ENCODE peak calls at places on chromosomes 12 and 14, in six cellular contexts. One of them, this sample, is unnamed.
A peak's percentile ranks its signal among the peaks of the same experiment; 100 is the strongest.

GRCh38 chr14:74394549-74394948 is 31.5 kb downstream of the SYNDIG1L start:
- DNase-seq in endothelial cell of umbilical vein: no peak
- DNase-seq in GM12878: no peak
- DNase-seq in A549: no peak
- DNase-seq in HepG2: no peak
- DNase-seq in K562: no peak
- DNase-seq in this sample: no peak

GRCh38 chr14:104321151-104322130 is 183.1 kb downstream of the KIF26A start:
- DNase-seq in K562: no peak
- DNase-seq in HepG2: no peak
- DNase-seq in A549: no peak
- DNase-seq in endothelial cell of umbilical vein: no peak
- DNase-seq in GM12878: no peak
- DNase-seq in this sample: no peak

GRCh38 chr14:51564460-51564859 is 87.2 kb upstream of the FRMD6 start:
- DNase-seq in HepG2: no peak
- DNase-seq in A549: no peak
- DNase-seq in K562: no peak
- DNase-seq in GM12878: no peak
- DNase-seq in endothelial cell of umbilical vein: no peak
- DNase-seq in this sample: no peak

GRCh38 chr12:52233462-52234141 is 559 bp downstream of the KRT7 start:
- DNase-seq in endothelial cell of umbilical vein: no peak
- DNase-seq in A549: peak; percentile 54
- DNase-seq in K562: no peak
- DNase-seq in HepG2: no peak
- DNase-seq in GM12878: no peak
- DNase-seq in this sample: no peak

GRCh38 chr14:24556756-24557155 is 19.3 kb downstream of the CTSG start:
- DNase-seq in endothelial cell of umbilical vein: no peak
- DNase-seq in HepG2: no peak
- DNase-seq in K562: no peak
- DNase-seq in GM12878: no peak
- DNase-seq in A549: no peak
- DNase-seq in this sample: no peak

GRCh38 chr12:117363953-117364486 is 2.6 kb upstream of the NOS1 start:
- DNase-seq in HepG2: no peak
- DNase-seq in K562: no peak
- DNase-seq in endothelial cell of umbilical vein: no peak
- DNase-seq in GM12878: no peak
- DNase-seq in A549: peak; percentile 49
- DNase-seq in this sample: no peak

GRCh38 chr14:99441157-99441870 is 39.3 kb downstream of the SETD3 start:
- DNase-seq in GM12878: no peak
- DNase-seq in endothelial cell of umbilical vein: no peak
- DNase-seq in A549: peak; percentile 25
- DNase-seq in HepG2: peak; percentile 18
- DNase-seq in K562: no peak
- DNase-seq in this sample: peak; percentile 6

GRCh38 chr12:67137256-67137655 is 131.9 kb upstream of the CAND1 start:
- DNase-seq in HepG2: no peak
- DNase-seq in A549: no peak
- DNase-seq in GM12878: no peak
- DNase-seq in K562: no peak
- DNase-seq in endothelial cell of umbilical vein: no peak
- DNase-seq in this sample: no peak

GRCh38 chr12:93361159-93361919 is 16.4 kb upstream of the NUDT4 start:
- DNase-seq in endothelial cell of umbilical vein: no peak
- DNase-seq in GM12878: no peak
- DNase-seq in K562: no peak
- DNase-seq in HepG2: no peak
- DNase-seq in A549: no peak
- DNase-seq in this sample: no peak

GRCh38 chr12:11705010-11705409 is 55.5 kb downstream of the ETV6 start:
- DNase-seq in K562: no peak
- DNase-seq in A549: peak; percentile 54
- DNase-seq in HepG2: peak; percentile 69
- DNase-seq in endothelial cell of umbilical vein: peak; percentile 57
- DNase-seq in GM12878: no peak
- DNase-seq in this sample: peak; percentile 27

GRCh38 chr14:57492859-57493258 is 798 bp downstream of the CCDC198 start:
- DNase-seq in HepG2: peak; percentile 22
- DNase-seq in endothelial cell of umbilical vein: no peak
- DNase-seq in K562: no peak
- DNase-seq in GM12878: no peak
- DNase-seq in A549: peak; percentile 37
- DNase-seq in this sample: no peak

GRCh38 chr12:5417500-5417899 is 14.4 kb upstream of the NTF3 start:
- DNase-seq in K562: no peak
- DNase-seq in A549: no peak
- DNase-seq in HepG2: no peak
- DNase-seq in GM12878: no peak
- DNase-seq in endothelial cell of umbilical vein: no peak
- DNase-seq in this sample: no peak

GRCh38 chr14:81955123-81955522 is 421.5 kb upstream of the SEL1L start:
- DNase-seq in A549: no peak
- DNase-seq in endothelial cell of umbilical vein: no peak
- DNase-seq in GM12878: no peak
- DNase-seq in K562: no peak
- DNase-seq in HepG2: no peak
- DNase-seq in this sample: no peak

GRCh38 chr12:108846320-108846719 is 11.1 kb downstream of the SSH1 start:
- DNase-seq in A549: no peak
- DNase-seq in HepG2: no peak
- DNase-seq in GM12878: no peak
- DNase-seq in endothelial cell of umbilical vein: no peak
- DNase-seq in K562: no peak
- DNase-seq in this sample: peak; percentile 58

GRCh38 chr12:127389923-127390322 is 877.0 kb upstream of the TMEM132C start:
- DNase-seq in endothelial cell of umbilical vein: no peak
- DNase-seq in K562: no peak
- DNase-seq in HepG2: peak; percentile 3
- DNase-seq in GM12878: no peak
- DNase-seq in A549: peak; percentile 6
- DNase-seq in this sample: peak; percentile 19

GRCh38 chr12:15562263-15562662 is 226.9 kb downstream of the EPS8 start:
- DNase-seq in GM12878: no peak
- DNase-seq in A549: no peak
- DNase-seq in K562: no peak
- DNase-seq in endothelial cell of umbilical vein: no peak
- DNase-seq in HepG2: no peak
- DNase-seq in this sample: no peak

GRCh38 chr12:132393245-132393795 is 63.9 kb upstream of the GALNT9 start:
- DNase-seq in K562: peak; percentile 63
- DNase-seq in HepG2: peak; percentile 20
- DNase-seq in A549: peak; percentile 83
- DNase-seq in GM12878: no peak
- DNase-seq in endothelial cell of umbilical vein: no peak
- DNase-seq in this sample: no peak

GRCh38 chr14:68065322-68065721 is 245.7 kb downstream of the RAD51B start:
- DNase-seq in K562: no peak
- DNase-seq in HepG2: no peak
- DNase-seq in GM12878: no peak
- DNase-seq in A549: no peak
- DNase-seq in endothelial cell of umbilical vein: no peak
- DNase-seq in this sample: no peak

GRCh38 chr14:24398298-24398942 is 383 bp upstream of the NYNRIN start:
- DNase-seq in K562: no peak
- DNase-seq in endothelial cell of umbilical vein: peak; percentile 49
- DNase-seq in HepG2: no peak
- DNase-seq in A549: no peak
- DNase-seq in GM12878: no peak
- DNase-seq in this sample: no peak

GRCh38 chr12:2053675-2054070 is 886 bp downstream of the CACNA1C start:
- DNase-seq in GM12878: no peak
- DNase-seq in HepG2: no peak
- DNase-seq in A549: no peak
- DNase-seq in K562: no peak
- DNase-seq in endothelial cell of umbilical vein: no peak
- DNase-seq in this sample: no peak

GRCh38 chr12:153080-153746 is 60.7 kb downstream of the SLC6A12 start:
- DNase-seq in endothelial cell of umbilical vein: peak; percentile 29
- DNase-seq in HepG2: peak; percentile 75
- DNase-seq in GM12878: no peak
- DNase-seq in A549: peak; percentile 79
- DNase-seq in K562: peak; percentile 80
- DNase-seq in this sample: peak; percentile 78

GRCh38 chr14:106518054-106518943 is 991.9 kb downstream of the TMEM121 start:
- DNase-seq in endothelial cell of umbilical vein: no peak
- DNase-seq in K562: no peak
- DNase-seq in GM12878: no peak
- DNase-seq in A549: peak; percentile 2
- DNase-seq in HepG2: no peak
- DNase-seq in this sample: peak; percentile 71

GRCh38 chr12:53820503-53820902 is 68.7 kb upstream of the CISTR start:
- DNase-seq in GM12878: no peak
- DNase-seq in K562: no peak
- DNase-seq in endothelial cell of umbilical vein: no peak
- DNase-seq in HepG2: no peak
- DNase-seq in A549: peak; percentile 51
- DNase-seq in this sample: peak; percentile 9

GRCh38 chr12:49346659-49347306 is at the start of gene DNAJC22:
- DNase-seq in endothelial cell of umbilical vein: no peak
- DNase-seq in HepG2: no peak
- DNase-seq in K562: peak; percentile 62
- DNase-seq in A549: peak; percentile 37
- DNase-seq in GM12878: no peak
- DNase-seq in this sample: peak; percentile 62

GRCh38 chr14:84458881-84459280 is 1071.1 kb upstream of the FLRT2 start:
- DNase-seq in A549: no peak
- DNase-seq in GM12878: no peak
- DNase-seq in K562: no peak
- DNase-seq in HepG2: no peak
- DNase-seq in endothelial cell of umbilical vein: no peak
- DNase-seq in this sample: no peak

GRCh38 chr12:45705404-45705803 is 24.1 kb upstream of the ARID2 start:
- DNase-seq in K562: no peak
- DNase-seq in GM12878: no peak
- DNase-seq in A549: no peak
- DNase-seq in endothelial cell of umbilical vein: no peak
- DNase-seq in HepG2: no peak
- DNase-seq in this sample: no peak

GRCh38 chr12:92257261-92257660 is 111.6 kb upstream of the BTG1 start:
- DNase-seq in K562: no peak
- DNase-seq in GM12878: no peak
- DNase-seq in endothelial cell of umbilical vein: no peak
- DNase-seq in HepG2: no peak
- DNase-seq in A549: no peak
- DNase-seq in this sample: no peak

GRCh38 chr12:56261503-56262230 is 3.5 kb upstream of the ANKRD52 start:
- DNase-seq in endothelial cell of umbilical vein: no peak
- DNase-seq in GM12878: no peak
- DNase-seq in HepG2: no peak
- DNase-seq in K562: no peak
- DNase-seq in A549: peak; percentile 95
- DNase-seq in this sample: no peak
- TF ChIP-seq MAX in endothelial cell of umbilical vein: no peak
- TF ChIP-seq MAX in GM12878: no peak
- TF ChIP-seq MAX in HepG2: no peak
- TF ChIP-seq MAX in K562: no peak
- TF ChIP-seq MAX in A549: peak; percentile 69
- TF ChIP-seq MAX in this sample: no peak

DNA sequence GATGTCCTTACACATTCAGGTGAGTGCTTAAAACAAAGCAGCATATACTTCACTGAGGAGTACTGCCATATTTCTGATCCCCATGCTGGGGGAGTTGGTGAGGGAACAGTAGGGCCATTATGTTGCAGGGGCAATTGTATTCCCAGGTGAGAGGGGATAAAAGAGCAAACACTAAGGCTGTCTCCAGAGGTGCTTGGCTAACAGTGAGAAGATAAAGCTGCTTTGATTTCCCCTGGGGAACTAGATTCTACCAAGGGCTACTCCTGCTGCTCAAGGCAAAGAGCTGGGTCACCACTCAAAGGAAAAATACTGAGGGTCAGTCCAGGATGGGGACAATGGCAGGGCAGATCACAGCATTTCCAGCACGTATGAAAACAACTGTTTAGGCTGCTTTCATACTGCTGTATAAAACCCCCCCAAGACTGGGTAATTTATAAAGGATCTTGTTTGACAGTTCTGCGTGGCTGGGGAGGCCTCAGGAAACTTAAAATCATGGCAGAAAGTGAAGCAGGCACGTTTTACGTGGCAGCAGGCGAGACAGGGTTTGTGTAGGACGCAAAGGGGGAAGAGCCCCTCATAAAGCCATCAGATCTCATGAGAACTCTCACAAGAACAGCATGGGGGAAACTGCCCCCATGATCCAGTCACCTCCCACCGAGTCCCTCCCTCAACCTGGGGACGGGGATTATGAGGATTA is 47.8 kb upstream of the OR5AU1 start:
- DNase-seq in GM12878: no peak
- DNase-seq in A549: no peak
- DNase-seq in K562: no peak
- DNase-seq in HepG2: peak; percentile 79
- DNase-seq in endothelial cell of umbilical vein: no peak
- DNase-seq in this sample: no peak
- TF ChIP-seq POLR2A in GM12878: peak; percentile 51
- TF ChIP-seq POLR2A in A549: no peak
- TF ChIP-seq POLR2A in K562: peak; percentile 40
- TF ChIP-seq POLR2A in HepG2: no peak
- TF ChIP-seq POLR2A in endothelial cell of umbilical vein: no peak
- TF ChIP-seq POLR2A in this sample: no peak

DNA sequence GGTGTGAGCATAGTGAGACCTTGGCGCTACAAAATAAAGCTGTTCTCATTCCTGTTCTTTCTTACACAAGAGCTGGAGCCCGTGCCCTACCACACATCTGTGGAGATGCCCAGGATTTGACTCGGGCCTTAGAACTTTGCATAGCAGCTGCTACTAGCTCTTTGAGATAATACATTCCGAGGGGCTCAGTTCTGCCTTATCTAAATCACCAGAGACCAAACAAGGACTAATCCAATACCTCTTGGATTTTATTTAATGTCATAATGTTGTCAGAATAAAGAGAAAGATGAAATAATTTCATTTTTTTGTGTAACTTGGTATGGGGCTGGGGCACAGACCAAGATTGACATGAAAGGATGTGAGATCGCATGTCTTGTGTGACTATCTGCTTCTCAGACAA is 7.6 kb downstream of the PNP start:
- DNase-seq in A549: no peak
- DNase-seq in GM12878: no peak
- DNase-seq in endothelial cell of umbilical vein: no peak
- DNase-seq in K562: no peak
- DNase-seq in HepG2: no peak
- DNase-seq in this sample: no peak
- TF ChIP-seq MYC in A549: no peak
- TF ChIP-seq MYC in GM12878: no peak
- TF ChIP-seq MYC in endothelial cell of umbilical vein: no peak
- TF ChIP-seq MYC in K562: no peak
- TF ChIP-seq MYC in HepG2: no peak
- TF ChIP-seq MYC in this sample: no peak

DNA sequence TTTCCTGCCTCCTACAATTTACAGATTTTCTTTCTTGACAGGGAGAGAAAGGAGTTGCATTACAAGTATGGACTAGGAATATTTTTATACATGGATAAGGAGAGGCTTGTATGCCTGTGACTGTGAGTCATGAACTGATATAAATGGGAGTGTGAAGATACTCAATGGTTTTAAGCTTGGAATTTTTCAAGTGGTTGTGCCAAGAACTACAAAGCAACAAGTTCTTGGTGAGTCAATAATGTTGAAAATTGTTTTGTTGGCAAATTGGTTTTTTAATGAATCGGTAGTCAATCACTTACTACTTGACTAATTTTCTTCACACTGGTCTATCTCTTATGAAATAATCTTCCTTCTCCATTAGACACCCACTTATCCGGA is 58.9 kb upstream of the HMGA2 start:
- DNase-seq in A549: no peak
- DNase-seq in HepG2: no peak
- DNase-seq in GM12878: no peak
- DNase-seq in K562: no peak
- DNase-seq in endothelial cell of umbilical vein: peak; percentile 54
- DNase-seq in this sample: no peak
- TF ChIP-seq MAX in A549: no peak
- TF ChIP-seq MAX in HepG2: no peak
- TF ChIP-seq MAX in GM12878: no peak
- TF ChIP-seq MAX in K562: no peak
- TF ChIP-seq MAX in endothelial cell of umbilical vein: no peak
- TF ChIP-seq MAX in this sample: no peak